ENCODE peak calls at places on chromosomes 12 and 14, in seven cellular contexts. B is dorsolateral prefrontal cortex; A is activated CD4-positive, alpha-beta T cell treated with anti-CD3 and anti-CD28 coated beads for 4 hours; I is stimulated activated naive CD4-positive, alpha-beta T cell; V is EL; P is frontal cortex; T is fibroblast of the conjunctiva. E is an unnamed sample.

GRCh38 chr14:52873694-52874093 is 77.2 kb downstream of the FERMT2 start:
- DNase-seq in B (no peak), A (no peak), I (no peak), V (peak; percentile 32), P (no peak), T (peak; percentile 77), E (no peak)

GRCh38 chr14:60179296-60179924 is 14.2 kb upstream of the DHRS7 start:
- DNase-seq in B (no peak), A (no peak), I (no peak), V (peak; percentile 58), P (no peak), T (no peak), E (no peak)

GRCh38 chr12:71662861-71663560 is 637 bp downstream of the ZFC3H1 start:
- DNase-seq in B (peak; percentile 42), A (peak; percentile 74), I (peak; percentile 81), V (peak; percentile 68), P (no peak), T (peak; percentile 28), E (no peak)

GRCh38 chr12:1879633-1880032 is 38.8 kb downstream of the CACNA2D4 start:
- DNase-seq in B (no peak), A (no peak), I (no peak), V (no peak), P (no peak), T (no peak), E (no peak)

GRCh38 chr12:131430158-131430772 is 280.6 kb upstream of the SFSWAP start:
- DNase-seq in B (no peak), A (no peak), I (no peak), V (no peak), P (no peak), T (no peak), E (no peak)

GRCh38 chr12:2649201-2650030 is 145.4 kb upstream of the FKBP4 start:
- DNase-seq in B (no peak), A (no peak), I (no peak), V (no peak), P (no peak), T (peak; percentile 3), E (no peak)

GRCh38 chr14:80275208-80275850 is 64.0 kb upstream of the DIO2 start:
- DNase-seq in B (no peak), A (no peak), I (no peak), V (peak; percentile 52), P (no peak), T (no peak), E (no peak)

GRCh38 chr12:114623737-114624136 is 60.2 kb downstream of the TBX3 start:
- DNase-seq in B (no peak), A (no peak), I (no peak), V (no peak), P (no peak), T (no peak), E (no peak)

GRCh38 chr12:65911321-65911720 is 87.0 kb downstream of the HMGA2 start:
- DNase-seq in B (no peak), A (no peak), I (no peak), V (peak; percentile 60), P (no peak), T (peak; percentile 27), E (no peak)

GRCh38 chr12:49187184-49187583 is 1.7 kb downstream of the TUBA1A start:
- DNase-seq in B (peak; percentile 97), A (no peak), I (no peak), V (peak; percentile 11), P (peak; percentile 75), T (peak; percentile 57), E (no peak)

GRCh38 chr14:99512110-99512449 is 30.9 kb downstream of the CCNK start:
- DNase-seq in B (no peak), A (no peak), I (no peak), V (no peak), P (no peak), T (no peak), E (no peak)

GRCh38 chr12:112938751-112939150 is 477 bp downstream of the OAS3 start:
- DNase-seq in B (no peak), A (no peak), I (no peak), V (peak; percentile 16), P (no peak), T (no peak), E (no peak)

GRCh38 chr14:34368115-34368970 is 93.7 kb downstream of the SPTSSA start:
- DNase-seq in B (no peak), A (no peak), I (no peak), V (peak; percentile 21), P (no peak), T (peak; percentile 37), E (no peak)

GRCh38 chr14:65745396-65746190 is 333.1 kb downstream of the FUT8 start:
- DNase-seq in B (no peak), A (no peak), I (no peak), V (no peak), P (no peak), T (no peak), E (no peak)

GRCh38 chr12:578743-579449 is 84.3 kb downstream of the NINJ2 start:
- DNase-seq in B (no peak), A (no peak), I (no peak), V (no peak), P (no peak), T (no peak), E (no peak)

GRCh38 chr12:82833461-82833860 is 146.8 kb downstream of the TMTC2 start:
- DNase-seq in B (no peak), A (no peak), I (no peak), V (no peak), P (no peak), T (no peak), E (no peak)

GRCh38 chr14:27995688-27996087 is 770.9 kb upstream of the FOXG1 start:
- DNase-seq in B (no peak), A (no peak), I (no peak), V (no peak), P (no peak), T (no peak), E (no peak)

GRCh38 chr12:94380507-94380906 is 79.2 kb downstream of the CEP83 start:
- DNase-seq in B (no peak), A (no peak), I (no peak), V (no peak), P (no peak), T (no peak), E (no peak)